ENCODE peak calls at places on chromosomes 5 and 9, in six cellular contexts. Z is SK-N-SH, H is HepG2, N is H1, R is K562, Q is GM12878. J is an unnamed sample.

GRCh38 chr9:21567926-21568325 is 85.8 kb upstream of the IFNE start:
- DNase-seq in Z (no peak), H (no peak), N (no peak), Q (no peak), R (no peak), J (no peak)

GRCh38 chr5:107282061-107282460 is 388.7 kb downstream of the EFNA5 start:
- DNase-seq in Z (no peak), H (no peak), Q (no peak), R (no peak), N (no peak), J (no peak)

GRCh38 chr9:80937646-80938045 is 751.7 kb downstream of the TLE1 start:
- DNase-seq in H (no peak), N (no peak), Q (no peak), R (no peak), Z (no peak), J (no peak)

GRCh38 chr5:57117601-57118000 is 56.3 kb upstream of the GPBP1 start:
- DNase-seq in R (no peak), N (no peak), H (no peak), Z (no peak), Q (peak; percentile 7), J (peak; percentile 7)

GRCh38 chr9:120538339-120538738 is 41.6 kb downstream of the CDK5RAP2 start:
- DNase-seq in H (peak; percentile 95), N (no peak), Q (no peak), R (no peak), Z (peak; percentile 64), J (no peak)

GRCh38 chr9:98502976-98503325 is 205.8 kb downstream of the GABBR2 start:
- DNase-seq in R (no peak), Z (no peak), Q (no peak), N (no peak), H (no peak), J (no peak)

GRCh38 chr9:81871695-81872094 is 56.5 kb upstream of the SPATA31D4 start:
- DNase-seq in Q (no peak), N (no peak), R (no peak), H (no peak), Z (no peak), J (no peak)

GRCh38 chr5:129171194-129171944 is 76.8 kb downstream of the ISOC1 start:
- DNase-seq in R (no peak), Z (no peak), N (no peak), Q (no peak), H (no peak), J (no peak)

GRCh38 chr5:35237580-35238376 is 7.5 kb upstream of the PRLR start:
- DNase-seq in R (no peak), H (peak; percentile 86), N (no peak), Z (no peak), Q (no peak), J (no peak)

GRCh38 chr9:88905506-88905905 is 85.8 kb upstream of the S1PR3 start:
- DNase-seq in N (no peak), Q (no peak), R (no peak), H (no peak), Z (no peak), J (no peak)

GRCh38 chr5:55440188-55440646 is 94.5 kb downstream of the PLPP1 start:
- DNase-seq in Z (peak; percentile 30), Q (no peak), N (no peak), H (no peak), R (no peak), J (peak; percentile 7)

GRCh38 chr5:68582284-68582683 is 366.7 kb downstream of the PIK3R1 start:
- DNase-seq in N (no peak), R (no peak), Q (no peak), Z (no peak), H (no peak), J (no peak)

GRCh38 chr9:133955821-133956411 is 36.2 kb downstream of the VAV2 start:
- DNase-seq in N (peak; percentile 77), Q (no peak), Z (peak; percentile 78), R (no peak), H (no peak), J (no peak)

GRCh38 chr9:128097156-128098016 is 29.4 kb downstream of the SLC25A25 start:
- DNase-seq in Q (no peak), N (no peak), R (no peak), Z (no peak), H (no peak), J (no peak)

GRCh38 chr9:90802534-90802933 is 915 bp downstream of the SYK start:
- DNase-seq in N (no peak), Q (no peak), Z (no peak), H (no peak), R (no peak), J (no peak)

GRCh38 chr5:154444559-154445421 is 1.0 kb upstream of the SAP30L start:
- DNase-seq in Q (no peak), N (peak; percentile 75), R (peak; percentile 32), H (no peak), Z (peak; percentile 57), J (peak; percentile 15)

GRCh38 chr9:100466828-100467220 is 6.1 kb upstream of the TMEFF1 start:
- DNase-seq in H (no peak), N (no peak), R (no peak), Q (no peak), Z (no peak), J (no peak)

GRCh38 chr9:125049212-125049611 is 94.1 kb downstream of the SCAI start:
- DNase-seq in R (no peak), Z (no peak), N (no peak), H (no peak), Q (no peak), J (no peak)

GRCh38 chr9:89001917-89002540 is 10.8 kb downstream of the S1PR3 start:
- DNase-seq in R (no peak), Q (no peak), N (peak; percentile 2), Z (no peak), H (no peak), J (no peak)

GRCh38 chr5:6710078-6710477 is 3.2 kb upstream of the TENT4A start:
- DNase-seq in H (no peak), Q (no peak), N (no peak), Z (no peak), R (no peak), J (no peak)

GRCh38 chr9:13033959-13034695 is 245.4 kb downstream of the MPDZ start:
- DNase-seq in H (peak; percentile 38), Q (no peak), R (peak; percentile 43), N (peak; percentile 84), Z (peak; percentile 87), J (peak; percentile 13)

GRCh38 chr5:611731-612486 is at the start of gene CEP72:
- DNase-seq in Q (peak; percentile 40), Z (peak; percentile 99), N (peak; percentile 93), R (peak; percentile 99), H (peak; percentile 68), J (peak; percentile 72)

GRCh38 chr9:97396256-97396655 is 15.6 kb upstream of the TDRD7 start:
- DNase-seq in N (no peak), Q (no peak), H (no peak), R (no peak), Z (no peak), J (no peak)

GRCh38 chr5:150522504-150523464 is 14.9 kb downstream of the NDST1 start:
- DNase-seq in Q (no peak), N (no peak), R (no peak), H (peak; percentile 98), Z (no peak), J (no peak)

GRCh38 chr9:136437839-136438547 is 1.7 kb downstream of the INPP5E start:
- DNase-seq in Z (no peak), N (no peak), H (no peak), R (no peak), Q (no peak), J (no peak)

GRCh38 chr9:135213566-135213965 is 126.1 kb downstream of the OLFM1 start:
- DNase-seq in H (no peak), R (no peak), N (no peak), Q (no peak), Z (no peak), J (no peak)
- TF ChIP-seq GABPA in H (no peak), R (no peak), N (no peak), Q (no peak), Z (no peak), J (no peak)

DNA sequence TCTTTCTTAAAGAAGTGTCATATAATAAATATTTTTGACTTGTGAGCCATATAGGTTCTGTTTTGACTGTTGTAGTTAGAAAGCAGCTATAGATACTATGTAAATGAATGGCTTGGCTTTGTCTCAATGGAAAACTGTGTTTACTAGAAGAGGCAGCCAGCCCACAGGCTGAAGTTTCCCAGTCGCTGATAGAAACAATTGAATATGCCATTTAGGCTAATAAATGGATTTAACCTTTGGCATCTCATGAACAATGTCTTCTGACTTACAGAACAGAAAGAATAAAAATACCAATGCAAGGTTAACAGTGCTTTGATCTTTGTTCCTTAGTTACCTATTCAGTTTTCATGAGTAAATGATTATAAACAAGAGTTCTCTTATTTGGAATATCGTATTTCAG is 120.6 kb downstream of the PAM start:
- DNase-seq in R (no peak), N (no peak), H (peak; percentile 29), Z (no peak), Q (no peak), J (no peak)
- TF ChIP-seq CTCF in R (no peak), N (no peak), H (no peak), Z (no peak), Q (no peak), J (no peak)

DNA sequence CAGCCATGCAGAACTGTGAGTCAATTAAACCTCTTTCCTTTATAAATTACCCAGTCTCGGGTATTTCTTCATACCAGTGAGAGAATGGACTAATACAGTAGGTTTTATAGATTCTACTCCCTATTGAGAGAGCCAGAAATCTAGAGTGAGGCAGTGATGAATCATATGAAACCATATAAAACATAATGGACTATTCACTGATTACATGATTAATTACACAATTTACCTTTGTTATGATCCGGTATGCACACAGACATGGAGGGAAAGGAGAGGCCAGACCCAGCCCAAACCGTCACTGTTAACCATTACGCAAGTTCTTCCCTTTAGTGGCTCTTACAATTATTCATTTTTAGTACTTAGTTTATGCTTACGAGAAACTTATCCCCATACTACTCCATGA is 205.0 kb downstream of the DNAH5 start:
- DNase-seq in R (no peak), N (no peak), H (no peak), Z (no peak), Q (no peak), J (no peak)
- TF ChIP-seq GABPA in R (no peak), N (no peak), H (no peak), Z (no peak), Q (no peak), J (no peak)

GRCh38 chr5:132506094-132506692 is 15.6 kb upstream of the IRF1 start:
- DNase-seq in Q (no peak), Z (peak; percentile 48), R (peak; percentile 32), H (peak; percentile 41), N (no peak), J (no peak)
- TF ChIP-seq CTCF in Q (peak; percentile 74), Z (peak; percentile 69), R (peak; percentile 77), H (peak; percentile 69), N (peak; percentile 47), J (peak; percentile 31)

DNA sequence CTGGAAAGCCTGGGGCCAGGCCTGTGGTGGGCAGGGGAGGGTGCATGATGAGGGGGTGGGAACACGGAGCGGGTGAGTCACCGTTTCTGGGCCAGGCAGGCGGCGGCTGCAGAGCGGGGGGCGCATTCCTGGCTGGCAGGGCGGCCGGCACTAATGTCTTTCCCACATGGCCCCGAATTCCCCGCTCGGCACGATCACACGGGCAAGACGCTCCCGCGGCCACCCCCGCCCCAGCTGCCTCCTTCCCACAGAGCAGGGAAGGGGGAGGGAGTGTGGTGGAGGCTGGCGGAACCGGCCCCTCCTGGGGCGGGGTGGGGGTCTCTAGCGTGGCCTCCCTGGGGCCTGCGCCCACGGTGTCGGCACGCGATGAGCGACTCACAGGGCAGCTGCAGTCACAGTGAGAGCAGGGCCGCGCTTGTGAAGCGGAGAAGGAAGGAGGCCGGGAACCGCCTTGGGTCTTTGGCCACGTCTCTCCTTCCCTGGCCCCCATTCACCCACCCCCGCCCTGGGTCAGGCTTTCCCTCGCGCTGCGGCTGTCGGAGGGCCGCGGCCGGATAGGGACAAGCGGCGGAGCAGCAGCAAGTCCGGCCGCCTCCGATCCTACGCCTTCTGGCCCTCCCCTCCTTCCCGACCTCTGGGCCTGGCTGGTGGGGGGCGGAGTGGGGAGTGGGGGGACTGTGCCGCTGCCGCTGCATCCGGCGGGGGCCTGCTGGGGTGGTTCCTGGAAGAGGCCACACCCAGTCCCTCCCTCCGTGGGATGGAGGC is 48.9 kb downstream of the CXXC5 start:
- DNase-seq in Z (peak; percentile 82), N (no peak), Q (no peak), R (peak; percentile 92), H (peak; percentile 70), J (no peak)
- TF ChIP-seq GABPA in Z (no peak), N (no peak), Q (no peak), R (peak; percentile 72), H (no peak), J (no peak)